ENCODE peak calls at places on chromosomes 4 and X, in four cellular contexts. T, L, G and U are unnamed samples.
A peak's percentile ranks its signal among the peaks of the same experiment; 100 is the strongest.

GRCh38 chrX:25531096-25531495 is 515.3 kb upstream of the ARX start:
- DNase-seq in G (no peak), L (no peak), T (no peak), U (no peak)

GRCh38 chrX:16807548-16807947 is 21.3 kb downstream of the TXLNG start:
- DNase-seq in G (no peak), L (no peak), T (peak; percentile 71), U (no peak)

GRCh38 chrX:63932006-63932405 is 147.0 kb upstream of the ARHGEF9 start:
- DNase-seq in L (no peak), G (no peak), T (no peak), U (no peak)

GRCh38 chr4:152920768-152921167 is 15.4 kb upstream of the FHDC1 start:
- DNase-seq in G (no peak), L (no peak), T (no peak), U (no peak)

GRCh38 chrX:13069771-13070410 is 25.5 kb upstream of the FAM9C start:
- DNase-seq in G (no peak), T (no peak), L (no peak), U (no peak)

GRCh38 chr4:56668267-56668666 is 12.8 kb downstream of the HOPX start:
- DNase-seq in L (no peak), T (no peak), G (no peak), U (no peak)

GRCh38 chr4:61805979-61806378 is 605.9 kb downstream of the ADGRL3 start:
- DNase-seq in G (no peak), T (no peak), L (no peak), U (no peak)

GRCh38 chr4:7911044-7911578 is 28.6 kb downstream of the AFAP1 start:
- DNase-seq in G (no peak), L (no peak), T (no peak), U (no peak)